ENCODE peak calls at places on chromosomes 7 and 10, in eight cellular contexts. M is CD4-positive, CD25-positive, alpha-beta regulatory T cell; P is SJCRH30; J is CD4-positive, alpha-beta memory T cell; F is HCT116; S is neural progenitor cell; U is sigmoid colon; Y is keratinocyte. R is an unnamed sample. For H3K36me3, the result is how much of the 10 kb centered on the place peaks cover.

GRCh38 chr10:129031233-129032150 is 435.5 kb upstream of the MGMT start:
- DNase-seq in M (peak), P (peak), J (peak), F (no peak), S (peak), U (no peak), Y (no peak), R (peak)

GRCh38 chr10:113614304-113614703 is 49.5 kb downstream of the NRAP start:
- DNase-seq in M (no peak), P (no peak), J (no peak), F (no peak), S (no peak), U (no peak), Y (no peak), R (no peak)

GRCh38 chr10:69715156-69715898 is 85.3 kb downstream of the FAM241B start:
- DNase-seq in M (no peak), P (no peak), J (no peak), F (no peak), S (no peak), U (no peak), Y (no peak), R (no peak)

GRCh38 chr7:33550363-33550762 is 355.0 kb upstream of the BMPER start:
- DNase-seq in M (no peak), P (no peak), J (no peak), F (no peak), S (no peak), U (no peak), Y (no peak), R (no peak)

GRCh38 chr10:112815238-112816032 is 134.6 kb upstream of the TCF7L2 start:
- DNase-seq in M (no peak), P (no peak), J (no peak), F (no peak), S (no peak), U (no peak), Y (no peak), R (no peak)

GRCh38 chr10:77390481-77390891 is 247.1 kb downstream of the KCNMA1 start:
- DNase-seq in M (no peak), P (no peak), J (no peak), F (no peak), S (no peak), U (no peak), Y (no peak), R (no peak)

GRCh38 chr10:99292159-99292558 is 37.0 kb upstream of the CNNM1 start:
- DNase-seq in M (no peak), P (no peak), J (no peak), F (no peak), S (no peak), U (no peak), Y (peak), R (no peak)

GRCh38 chr7:129949292-129950133 is 3.2 kb downstream of the UBE2H start:
- DNase-seq in M (no peak), P (peak), J (peak), F (peak), S (peak), U (peak), Y (no peak), R (no peak)

GRCh38 chr10:113087082-113088029 is 137.3 kb downstream of the TCF7L2 start:
- DNase-seq in M (no peak), P (peak), J (no peak), F (peak), S (no peak), U (peak), Y (peak), R (no peak)

GRCh38 chr10:93804200-93804599 is 46.5 kb downstream of the LGI1 start:
- DNase-seq in M (no peak), P (no peak), J (no peak), F (no peak), S (peak), U (no peak), Y (no peak), R (no peak)

GRCh38 chr10:21727452-21728168 is 193.6 kb downstream of the MLLT10 start:
- DNase-seq in M (no peak), P (no peak), J (peak), F (no peak), S (no peak), U (no peak), Y (peak), R (no peak)

GRCh38 chr7:128909605-128910568 is 622 bp downstream of the KCP start:
- DNase-seq in M (no peak), P (peak), J (no peak), F (no peak), S (peak), U (peak), Y (no peak), R (no peak)

GRCh38 chr7:123260428-123260960 is 60.7 kb upstream of the SLC13A1 start:
- DNase-seq in M (no peak), P (no peak), J (no peak), F (no peak), S (no peak), U (no peak), Y (no peak), R (no peak)

GRCh38 chr10:133176546-133176945 is 16.5 kb downstream of the KNDC1 start:
- DNase-seq in M (no peak), P (no peak), J (no peak), F (no peak), S (no peak), U (peak), Y (no peak), R (no peak)

DNA sequence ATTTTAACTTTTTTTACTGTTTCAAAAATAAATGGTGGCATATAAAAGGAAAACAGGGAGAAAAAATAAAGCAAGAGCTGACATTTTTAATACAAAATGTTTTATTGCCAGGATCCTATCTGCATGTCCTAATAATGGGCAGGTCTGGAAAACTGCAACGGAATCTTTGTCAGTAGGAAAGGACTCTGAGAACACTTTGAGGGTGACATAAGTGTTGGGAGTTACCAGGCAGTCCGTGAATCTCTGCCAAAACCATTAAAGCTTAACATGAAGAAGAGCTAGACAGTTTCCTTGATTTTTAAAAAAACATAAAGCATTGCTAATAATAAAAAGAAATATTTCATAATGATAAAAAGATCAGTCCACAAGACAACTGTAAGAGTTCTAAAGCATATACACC is 80.7 kb downstream of the AGMO start:
- DNase-seq in M (no peak), P (no peak), J (no peak), F (no peak), S (no peak), U (no peak), Y (no peak), R (no peak)
- H3K4me3 ChIP-seq in M (no peak), P (no peak), J (no peak), F (no peak), S (no peak), U (no peak), Y (no peak), R (no peak)

GRCh38 chr7:44057849-44058758 is 7.3 kb downstream of the PGAM2 start:
- DNase-seq in M (no peak), P (no peak), J (no peak), F (no peak), S (no peak), U (peak), Y (no peak), R (no peak)
- H3K36me3 ChIP-seq in M (half or more), P (under half), J (half or more), F (under half), S (under half), U (under half), Y (half or more), R (half or more)

DNA sequence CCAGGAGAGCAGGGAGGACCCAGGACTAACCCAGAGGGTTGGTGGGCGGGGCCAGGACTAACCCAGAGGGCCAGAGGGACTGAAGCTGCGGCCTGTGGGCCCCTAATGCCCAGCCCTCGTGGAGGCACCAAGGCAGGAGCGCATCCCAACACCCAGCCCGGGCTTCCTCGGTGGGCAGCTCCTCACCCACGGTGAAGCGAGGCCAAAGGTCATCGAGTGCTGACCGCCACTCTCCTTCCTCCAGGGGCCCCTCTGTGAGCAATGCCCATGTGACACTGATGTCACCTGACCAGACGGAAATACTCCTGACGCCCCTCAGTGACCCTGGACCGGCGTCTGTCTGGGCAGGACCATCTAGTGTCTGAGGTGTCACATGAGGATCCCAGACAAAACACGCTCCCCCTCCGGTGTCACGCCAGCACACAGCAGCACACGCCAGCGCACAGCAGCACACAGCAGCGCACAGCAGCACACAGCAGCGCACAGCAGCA is 28.7 kb upstream of the GPR146 start:
- DNase-seq in M (no peak), P (no peak), J (no peak), F (no peak), S (no peak), U (no peak), Y (no peak), R (no peak)
- H3K27ac ChIP-seq in M (no peak), P (no peak), J (no peak), F (no peak), S (no peak), U (no peak), Y (no peak), R (no peak)

DNA sequence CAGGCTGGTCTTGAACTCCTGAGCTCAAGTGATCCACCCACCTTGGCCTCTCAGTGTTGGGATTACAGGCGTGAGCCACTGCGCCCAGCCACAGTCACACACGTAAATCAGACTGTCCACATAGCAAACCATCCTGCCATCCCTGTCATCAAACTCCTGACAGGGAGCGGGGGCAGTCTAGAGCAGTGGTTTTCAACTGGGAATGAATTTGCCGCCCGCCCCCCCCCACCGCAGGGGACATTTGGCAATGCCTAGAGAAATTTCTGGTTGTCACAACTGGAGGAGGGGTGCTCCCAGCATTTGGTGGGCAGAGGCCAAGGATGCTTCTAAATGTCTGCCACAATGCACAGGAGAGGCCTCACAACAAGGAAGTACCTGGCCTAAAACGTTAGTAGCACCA is 24.1 kb downstream of the CAMK2G start:
- DNase-seq in M (no peak), P (no peak), J (no peak), F (no peak), S (no peak), U (peak), Y (no peak), R (no peak)
- H3K4me3 ChIP-seq in M (no peak), P (no peak), J (no peak), F (no peak), S (no peak), U (no peak), Y (no peak), R (no peak)

R was measured in CD8-positive, alpha-beta T cell.